ENCODE peak calls at places on chromosomes 13 and 19, in four cellular contexts. O is fibroblast of lung, D is esophagus squamous epithelium, G is pancreas. U is an unnamed sample.

GRCh38 chr19:38712161-38712748 is 32.0 kb downstream of the CAPN12 start:
- DNase-seq in O (no peak), D (no peak), G (no peak), U (no peak)

GRCh38 chr13:59437902-59438301 is 725.8 kb downstream of the DIAPH3 start:
- DNase-seq in O (no peak), D (no peak), G (no peak), U (no peak)

GRCh38 chr19:5880604-5881078 is 10.3 kb upstream of the FUT5 start:
- DNase-seq in O (peak), D (no peak), G (no peak), U (no peak)

GRCh38 chr19:45364696-45365095 is 5.7 kb downstream of the ERCC2 start:
- DNase-seq in O (no peak), D (no peak), G (no peak), U (no peak)

GRCh38 chr13:74570046-74570445 is 435.8 kb upstream of the KLF12 start:
- DNase-seq in O (no peak), D (no peak), G (no peak), U (no peak)

GRCh38 chr19:30144794-30145193 is 202.8 kb downstream of the URI1 start:
- DNase-seq in O (no peak), D (no peak), G (no peak), U (no peak)

GRCh38 chr13:108322206-108322824 is 52.8 kb downstream of the TNFSF13B start:
- DNase-seq in O (peak), D (no peak), G (no peak), U (no peak)

GRCh38 chr13:96273196-96273595 is 183.3 kb downstream of the HS6ST3 start:
- DNase-seq in O (no peak), D (no peak), G (no peak), U (no peak)

GRCh38 chr13:80217614-80218456 is 123.1 kb downstream of the SPRY2 start:
- DNase-seq in O (peak), D (no peak), G (no peak), U (no peak)

GRCh38 chr19:42601811-42602443 is 7.2 kb upstream of the CEACAM8 start:
- DNase-seq in O (peak), D (no peak), G (no peak), U (no peak)

GRCh38 chr19:19900124-19900523 is 622 bp upstream of the ZNF93 start:
- DNase-seq in O (peak), D (no peak), G (no peak), U (no peak)

GRCh38 chr19:27676877-27677276 is 1536.1 kb downstream of the UQCRFS1 start:
- DNase-seq in O (no peak), D (no peak), G (no peak), U (peak)

GRCh38 chr13:103130681-103131210 is 64.5 kb upstream of the SLC10A2 start:
- DNase-seq in O (no peak), D (no peak), G (no peak), U (no peak)

GRCh38 chr13:100129605-100130004 is 40.7 kb downstream of the PCCA start:
- DNase-seq in O (no peak), D (no peak), G (no peak), U (no peak)

GRCh38 chr13:66266348-66266747 is 963.8 kb downstream of the PCDH9 start:
- DNase-seq in O (no peak), D (no peak), G (no peak), U (no peak)

GRCh38 chr13:46552302-46552680 is 679 bp upstream of the LRCH1 start:
- DNase-seq in O (no peak), D (no peak), G (no peak), U (no peak)

GRCh38 chr13:113338451-113338850 is 25.5 kb downstream of the GRTP1 start:
- DNase-seq in O (no peak), D (no peak), G (no peak), U (no peak)

GRCh38 chr13:72792640-72793039 is 10.7 kb downstream of the PIBF1 start:
- DNase-seq in O (no peak), D (no peak), G (no peak), U (no peak)

GRCh38 chr13:69857188-69857821 is 250.3 kb upstream of the ATXN8OS start:
- DNase-seq in O (peak), D (no peak), G (no peak), U (no peak)

DNA sequence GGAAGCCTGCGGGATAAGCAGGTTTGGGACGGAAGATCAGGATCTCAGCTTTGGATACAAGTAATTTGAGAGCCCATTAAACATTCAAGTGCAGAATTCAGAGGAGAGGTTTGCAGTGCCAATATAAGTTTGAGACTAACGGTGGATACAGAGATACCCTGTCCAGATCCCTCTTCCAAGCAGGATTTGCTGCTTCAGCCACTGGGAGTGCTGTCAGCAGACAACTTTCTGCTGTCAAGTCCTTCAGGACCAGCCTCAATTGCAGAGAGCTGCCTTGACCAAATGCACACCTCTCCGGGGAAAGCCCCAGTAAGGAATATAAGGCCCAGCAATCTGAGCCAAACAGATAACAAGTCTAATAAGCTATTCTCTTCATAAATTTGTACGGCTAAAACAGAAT is 46.1 kb upstream of the ZNF780A start:
- DNase-seq in O (no peak), D (no peak), G (no peak), U (no peak)
- H3K27ac ChIP-seq in O (no peak), D (no peak), G (no peak), U (no peak)

DNA sequence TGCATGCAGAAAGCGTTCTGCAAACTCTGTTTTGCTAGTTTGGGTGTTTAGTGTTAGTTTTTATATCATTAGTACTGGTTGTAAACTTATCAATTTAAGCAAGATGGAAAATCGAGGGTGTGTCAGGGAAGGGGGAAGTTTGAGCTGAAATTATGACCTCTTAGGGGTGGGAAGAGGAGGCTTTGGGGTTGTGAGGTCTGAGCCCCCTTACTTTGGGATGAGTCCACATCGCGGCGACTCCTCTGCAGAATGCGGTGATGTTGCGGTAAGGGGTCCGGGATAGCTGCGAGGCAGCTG is 745 bp upstream of the NDUFS7 start:
- DNase-seq in O (peak), D (no peak), G (no peak), U (no peak)
- H3K4me3 ChIP-seq in O (no peak), D (peak), G (no peak), U (peak)

DNA sequence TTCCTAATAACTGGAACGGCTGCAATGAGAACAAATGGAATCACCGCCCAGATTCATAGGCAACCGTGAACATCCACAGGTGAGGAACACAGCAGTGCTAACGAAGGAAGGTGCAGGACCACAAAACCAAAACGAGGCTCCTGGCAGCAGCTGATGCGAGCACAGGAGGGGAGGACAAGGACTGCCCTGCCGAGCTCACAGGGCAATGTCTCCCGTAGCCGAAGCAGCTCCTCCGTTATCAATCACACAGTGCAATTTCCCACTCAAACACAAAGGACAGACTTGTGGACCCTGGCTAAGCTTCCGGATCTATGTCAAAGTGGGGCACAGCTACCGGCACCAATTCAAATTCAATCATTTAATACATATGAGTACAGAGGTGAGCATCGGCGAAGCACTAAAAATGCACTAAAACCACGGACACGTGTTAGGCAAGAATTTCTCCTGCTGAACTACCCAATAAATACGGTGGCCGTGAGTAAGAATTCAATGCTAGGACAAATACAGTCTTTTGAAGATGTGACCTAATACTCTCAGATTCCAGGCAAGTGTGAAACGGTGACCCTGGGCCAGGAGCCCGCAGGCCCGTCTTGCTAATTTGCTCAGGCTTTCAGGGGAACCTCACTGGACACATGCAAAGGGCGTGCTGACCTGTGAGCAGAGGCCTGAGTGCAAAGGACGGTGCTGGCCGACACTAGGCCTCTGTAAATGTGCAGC is 70.4 kb downstream of the STK24 start:
- DNase-seq in O (peak), D (no peak), G (no peak), U (no peak)
- H3K27ac ChIP-seq in O (no peak), D (peak), G (no peak), U (peak)

GRCh38 chr19:53012006-53012405 is 1.7 kb upstream of the ERVV-1 start:
- DNase-seq in O (no peak), D (no peak), G (no peak), U (no peak)
- H3K4me3 ChIP-seq in O (no peak), D (no peak), G (no peak), U (no peak)

DNA sequence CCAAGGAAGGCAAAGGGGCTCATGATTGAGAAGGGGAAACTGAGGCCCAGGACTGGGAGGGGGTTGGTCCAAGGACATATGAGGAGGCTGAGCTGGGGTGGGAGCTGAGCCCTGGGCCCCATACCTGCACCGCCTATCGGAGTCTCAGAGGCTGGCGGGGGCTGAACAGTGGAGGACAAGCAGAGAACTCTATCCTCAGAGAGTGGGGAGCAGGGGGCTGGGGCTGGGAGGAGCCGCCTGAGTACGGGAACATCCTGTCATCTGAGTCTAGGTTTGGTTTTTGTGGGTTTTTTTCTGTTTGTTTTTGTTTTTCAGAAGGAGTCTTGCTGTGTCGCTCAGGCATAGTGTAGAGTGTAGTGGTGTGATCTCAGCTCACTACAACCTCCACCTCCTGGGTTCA is 6.2 kb downstream of the ARRDC2 start:
- DNase-seq in O (no peak), D (no peak), G (no peak), U (no peak)
- H3K27ac ChIP-seq in O (no peak), D (peak), G (no peak), U (peak)

GRCh38 chr19:39915848-39916215 is 18.6 kb downstream of the FCGBP start:
- DNase-seq in O (no peak), D (no peak), G (no peak), U (no peak)

GRCh38 chr19:39916851-39917396 is 17.5 kb downstream of the FCGBP start:
- DNase-seq in O (no peak), D (no peak), G (no peak), U (peak)

GRCh38 chr19:39916236-39916635 is 18.2 kb downstream of the FCGBP start:
- DNase-seq in O (no peak), D (no peak), G (no peak), U (peak)

GRCh38 chr19:39913682-39914333 is 20.6 kb downstream of the FCGBP start:
- DNase-seq in O (no peak), D (no peak), G (no peak), U (no peak)

GRCh38 chr19:39915101-39915847 is 19.2 kb downstream of the FCGBP start:
- DNase-seq in O (no peak), D (no peak), G (no peak), U (peak)
- H3K4me3 ChIP-seq in O (no peak), D (no peak), G (no peak), U (no peak)

GRCh38 chr13:28022848-28023518 is 34.5 kb upstream of the URAD start:
- DNase-seq in O (peak), D (no peak), G (no peak), U (no peak)
- H3K27ac ChIP-seq in O (no peak), D (no peak), G (peak), U (no peak)

DNA sequence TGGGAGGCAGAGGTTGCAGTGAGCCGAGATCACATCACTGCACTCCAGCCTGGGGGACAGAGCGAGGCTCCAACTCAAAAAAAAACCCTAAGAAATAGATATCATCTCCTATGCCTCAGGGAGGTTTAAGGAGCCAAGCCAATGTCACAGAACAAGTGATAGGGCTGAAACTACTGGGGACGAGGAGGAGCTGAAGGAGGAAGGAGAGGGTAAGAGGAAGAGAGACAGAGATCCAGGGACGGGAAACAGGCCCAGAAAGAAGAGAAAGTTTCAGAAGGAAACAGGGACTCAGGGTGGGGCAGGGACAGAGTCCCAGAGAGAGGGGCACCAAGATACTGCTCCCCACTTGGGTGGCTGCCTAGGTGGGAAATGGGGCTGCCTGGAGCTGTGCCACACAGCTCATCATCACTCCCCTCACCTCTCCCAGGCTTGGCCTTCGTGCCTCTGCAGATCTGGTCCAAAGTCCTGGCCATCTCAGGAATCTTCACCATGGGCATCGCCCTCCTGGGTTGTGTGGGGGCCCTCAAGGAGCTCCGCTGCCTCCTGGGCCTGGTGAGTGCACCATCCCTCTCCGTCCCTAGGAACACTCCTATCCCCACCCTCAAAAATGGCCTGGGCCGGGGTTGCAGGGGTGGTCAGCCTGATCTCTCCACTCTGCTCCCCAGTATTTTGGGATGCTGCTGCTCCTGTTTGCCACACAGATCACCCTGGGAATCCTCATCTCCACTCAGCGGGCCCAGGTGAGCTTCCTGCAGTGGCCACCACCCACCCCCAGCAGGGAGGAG is 1.5 kb downstream of the CD37 start:
- DNase-seq in O (no peak), D (no peak), G (peak), U (peak)
- H3K4me3 ChIP-seq in O (no peak), D (no peak), G (no peak), U (no peak)